ENCODE peak calls at places on chromosome 20, in eight cellular contexts. One of them, this sample, is unnamed.

GRCh38 chr20:22815584-22815983 is 219.5 kb upstream of the SSTR4 start:
- DNase-seq in stomach: no peak
- DNase-seq in SK-N-MC: no peak
- DNase-seq in GM23338: peak
- DNase-seq in transverse colon: no peak
- DNase-seq in spleen: no peak
- DNase-seq in suprapubic skin: no peak
- DNase-seq in breast epithelium: no peak
- DNase-seq in this sample: no peak

GRCh38 chr20:16573011-16573965 is at the start of gene KIF16B:
- DNase-seq in stomach: peak
- DNase-seq in SK-N-MC: no peak
- DNase-seq in GM23338: peak
- DNase-seq in transverse colon: peak
- DNase-seq in spleen: peak
- DNase-seq in suprapubic skin: peak
- DNase-seq in breast epithelium: peak
- DNase-seq in this sample: peak

GRCh38 chr20:16761305-16761829 is 13.2 kb downstream of the OTOR start:
- DNase-seq in stomach: peak
- DNase-seq in SK-N-MC: peak
- DNase-seq in GM23338: peak
- DNase-seq in transverse colon: peak
- DNase-seq in spleen: no peak
- DNase-seq in suprapubic skin: no peak
- DNase-seq in breast epithelium: peak
- DNase-seq in this sample: peak

GRCh38 chr20:8388707-8389106 is 256.6 kb downstream of the PLCB1 start:
- DNase-seq in stomach: no peak
- DNase-seq in SK-N-MC: no peak
- DNase-seq in GM23338: no peak
- DNase-seq in transverse colon: no peak
- DNase-seq in spleen: no peak
- DNase-seq in suprapubic skin: no peak
- DNase-seq in breast epithelium: no peak
- DNase-seq in this sample: no peak

GRCh38 chr20:2521369-2522305 is 12.9 kb upstream of the ZNF343 start:
- DNase-seq in stomach: peak
- DNase-seq in SK-N-MC: no peak
- DNase-seq in GM23338: peak
- DNase-seq in transverse colon: peak
- DNase-seq in spleen: no peak
- DNase-seq in suprapubic skin: peak
- DNase-seq in breast epithelium: no peak
- DNase-seq in this sample: no peak

GRCh38 chr20:1775117-1775516 is 117.5 kb upstream of the SIRPG start:
- DNase-seq in stomach: no peak
- DNase-seq in SK-N-MC: no peak
- DNase-seq in GM23338: no peak
- DNase-seq in transverse colon: no peak
- DNase-seq in spleen: no peak
- DNase-seq in suprapubic skin: no peak
- DNase-seq in breast epithelium: no peak
- DNase-seq in this sample: no peak

GRCh38 chr20:2330090-2330695 is 34.4 kb downstream of the TGM3 start:
- DNase-seq in stomach: peak
- DNase-seq in SK-N-MC: no peak
- DNase-seq in GM23338: no peak
- DNase-seq in transverse colon: peak
- DNase-seq in spleen: no peak
- DNase-seq in suprapubic skin: peak
- DNase-seq in breast epithelium: no peak
- DNase-seq in this sample: peak

GRCh38 chr20:23415958-23416583 is 5.2 kb downstream of the NAPB start:
- DNase-seq in stomach: no peak
- DNase-seq in SK-N-MC: no peak
- DNase-seq in GM23338: no peak
- DNase-seq in transverse colon: no peak
- DNase-seq in spleen: no peak
- DNase-seq in suprapubic skin: no peak
- DNase-seq in breast epithelium: no peak
- DNase-seq in this sample: no peak

GRCh38 chr20:38256966-38257365 is 3.6 kb downstream of the KIAA1755 start:
- DNase-seq in stomach: no peak
- DNase-seq in SK-N-MC: no peak
- DNase-seq in GM23338: no peak
- DNase-seq in transverse colon: no peak
- DNase-seq in spleen: no peak
- DNase-seq in suprapubic skin: peak
- DNase-seq in breast epithelium: no peak
- DNase-seq in this sample: no peak

GRCh38 chr20:53138454-53139291 is 166.5 kb downstream of the TSHZ2 start:
- DNase-seq in stomach: no peak
- DNase-seq in SK-N-MC: no peak
- DNase-seq in GM23338: no peak
- DNase-seq in transverse colon: no peak
- DNase-seq in spleen: no peak
- DNase-seq in suprapubic skin: no peak
- DNase-seq in breast epithelium: no peak
- DNase-seq in this sample: no peak

GRCh38 chr20:31922181-31922580 is 29.7 kb downstream of the PDRG1 start:
- DNase-seq in stomach: no peak
- DNase-seq in SK-N-MC: no peak
- DNase-seq in GM23338: no peak
- DNase-seq in transverse colon: no peak
- DNase-seq in spleen: no peak
- DNase-seq in suprapubic skin: no peak
- DNase-seq in breast epithelium: no peak
- DNase-seq in this sample: peak

GRCh38 chr20:25037288-25038102 is 20.4 kb downstream of the ACSS1 start:
- DNase-seq in stomach: no peak
- DNase-seq in SK-N-MC: no peak
- DNase-seq in GM23338: no peak
- DNase-seq in transverse colon: no peak
- DNase-seq in spleen: peak
- DNase-seq in suprapubic skin: no peak
- DNase-seq in breast epithelium: no peak
- DNase-seq in this sample: no peak

GRCh38 chr20:41004561-41005360 is 23.9 kb upstream of the TOP1 start:
- DNase-seq in stomach: peak
- DNase-seq in SK-N-MC: no peak
- DNase-seq in GM23338: no peak
- DNase-seq in transverse colon: no peak
- DNase-seq in spleen: no peak
- DNase-seq in suprapubic skin: no peak
- DNase-seq in breast epithelium: no peak
- DNase-seq in this sample: no peak

DNA sequence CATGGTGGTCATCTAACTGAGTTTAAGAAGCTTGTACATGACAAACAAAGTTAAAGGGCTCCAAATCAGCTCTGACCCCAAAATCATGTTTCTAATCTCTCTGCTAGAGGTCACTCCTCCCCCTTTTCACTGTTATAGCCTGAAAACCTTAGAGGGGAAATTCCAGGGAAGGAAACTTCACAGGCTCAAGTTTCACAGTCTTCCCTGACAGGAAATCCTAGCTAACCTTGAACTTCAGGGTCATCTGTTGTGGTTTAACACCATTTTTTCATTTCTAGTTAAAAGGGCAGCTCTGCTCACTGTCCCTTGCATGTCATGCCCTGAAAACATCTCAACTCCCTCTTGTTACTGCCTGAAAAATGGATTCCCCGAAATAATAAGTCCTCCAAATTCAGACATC is 104.4 kb upstream of the BMP2 start:
- DNase-seq in stomach: no peak
- DNase-seq in SK-N-MC: no peak
- DNase-seq in GM23338: peak
- DNase-seq in transverse colon: no peak
- DNase-seq in spleen: no peak
- DNase-seq in suprapubic skin: no peak
- DNase-seq in breast epithelium: no peak
- DNase-seq in this sample: no peak
- TF ChIP-seq POLR2AphosphoS5 in stomach: no peak
- TF ChIP-seq POLR2AphosphoS5 in SK-N-MC: no peak
- TF ChIP-seq POLR2AphosphoS5 in GM23338: no peak
- TF ChIP-seq POLR2AphosphoS5 in transverse colon: no peak
- TF ChIP-seq POLR2AphosphoS5 in spleen: no peak
- TF ChIP-seq POLR2AphosphoS5 in suprapubic skin: no peak
- TF ChIP-seq POLR2AphosphoS5 in breast epithelium: no peak
- TF ChIP-seq POLR2AphosphoS5 in this sample: no peak

DNA sequence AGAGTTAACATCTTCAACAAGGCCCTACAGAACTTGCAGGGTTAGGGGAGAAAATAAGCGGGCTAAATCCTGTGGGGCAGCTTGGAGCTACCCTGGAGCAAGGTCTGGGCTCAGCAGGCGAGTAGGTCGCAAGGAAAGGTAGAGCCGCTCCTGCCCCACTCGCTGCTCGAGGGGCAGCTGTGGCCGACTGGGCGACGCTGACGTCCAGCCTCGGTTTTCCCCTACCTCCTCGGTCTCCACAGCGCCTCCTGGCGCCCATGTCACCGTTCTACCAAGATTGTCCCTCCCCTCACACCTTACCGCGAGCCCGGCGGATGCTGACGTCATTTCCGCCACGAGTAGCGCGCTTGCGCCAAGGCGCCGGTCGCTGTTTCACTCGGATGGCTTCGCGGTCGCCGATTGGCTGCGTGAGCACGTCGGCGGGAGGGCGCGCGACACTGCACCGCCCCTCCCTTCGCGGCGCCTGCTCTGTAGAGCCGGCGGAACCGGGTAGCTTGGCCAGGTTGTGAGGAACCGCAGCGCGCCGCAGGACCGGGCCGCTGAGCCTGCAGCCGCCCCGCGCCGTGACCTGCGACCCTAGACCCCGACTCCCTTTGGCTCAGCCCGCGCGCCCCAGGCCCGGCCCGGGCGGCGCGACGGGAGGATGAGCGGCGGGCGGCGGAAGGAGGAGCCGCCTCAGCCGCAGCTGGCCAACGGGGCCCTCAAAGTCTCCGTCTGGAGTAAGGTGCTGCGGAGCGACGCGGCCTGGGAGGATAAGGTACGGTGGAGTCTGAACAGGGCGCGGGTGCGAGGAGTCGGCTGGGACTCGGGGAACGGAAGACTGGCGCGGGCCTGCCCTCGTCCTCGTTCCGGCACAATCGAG is at the start of gene RAB5IF:
- DNase-seq in stomach: peak
- DNase-seq in SK-N-MC: peak
- DNase-seq in GM23338: peak
- DNase-seq in transverse colon: peak
- DNase-seq in spleen: peak
- DNase-seq in suprapubic skin: peak
- DNase-seq in breast epithelium: peak
- DNase-seq in this sample: peak
- TF ChIP-seq POLR2AphosphoS5 in stomach: peak
- TF ChIP-seq POLR2AphosphoS5 in SK-N-MC: peak
- TF ChIP-seq POLR2AphosphoS5 in GM23338: peak
- TF ChIP-seq POLR2AphosphoS5 in transverse colon: peak
- TF ChIP-seq POLR2AphosphoS5 in spleen: peak
- TF ChIP-seq POLR2AphosphoS5 in suprapubic skin: peak
- TF ChIP-seq POLR2AphosphoS5 in breast epithelium: peak
- TF ChIP-seq POLR2AphosphoS5 in this sample: peak

DNA sequence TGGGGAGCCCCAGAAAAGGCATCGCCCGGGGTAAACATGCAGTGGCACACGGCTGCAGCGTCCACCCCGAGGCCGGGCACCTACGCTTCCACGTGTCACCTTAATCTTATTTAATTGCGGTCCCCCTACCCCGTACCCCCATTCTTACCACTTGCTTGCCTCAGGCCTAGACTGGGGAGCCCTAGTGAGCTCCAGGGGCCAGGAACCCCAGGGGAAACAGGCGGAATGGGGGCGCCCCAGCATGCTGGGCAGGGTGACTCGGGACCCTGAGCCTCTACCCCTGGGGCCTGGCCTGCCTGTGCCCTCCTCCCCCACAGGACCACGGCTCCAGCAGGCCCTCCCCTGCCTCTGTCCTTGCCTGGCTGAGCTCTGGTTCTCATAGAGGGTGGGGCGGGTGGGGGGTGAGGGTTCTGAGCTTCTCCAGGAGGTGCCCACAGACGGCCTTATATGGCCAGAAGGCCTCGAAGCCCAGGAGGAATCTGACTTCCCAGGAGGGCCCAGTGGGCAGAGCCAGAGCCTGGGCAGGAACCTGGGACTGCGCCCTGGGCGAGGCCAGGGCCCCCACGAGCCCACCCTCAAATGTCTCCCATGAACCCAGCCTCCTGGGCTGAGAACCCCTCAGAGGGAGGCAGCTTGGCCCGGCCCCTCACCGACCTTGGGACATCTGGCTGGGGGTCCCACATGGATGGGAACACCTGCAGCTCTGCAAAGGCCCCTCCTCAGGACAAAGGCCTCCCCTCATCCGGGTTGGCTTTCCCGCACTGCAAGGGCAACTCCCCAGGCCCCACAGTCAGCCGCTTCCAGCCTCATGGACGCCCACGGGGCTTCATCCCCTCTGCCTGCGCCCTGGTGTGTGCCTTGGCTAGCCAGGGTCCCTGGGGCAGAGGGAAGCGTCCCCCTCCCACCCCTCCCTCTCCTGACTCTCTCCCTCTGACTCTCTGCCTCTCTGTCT is 5.2 kb upstream of the LAMA5 start:
- DNase-seq in stomach: no peak
- DNase-seq in SK-N-MC: no peak
- DNase-seq in GM23338: no peak
- DNase-seq in transverse colon: no peak
- DNase-seq in spleen: no peak
- DNase-seq in suprapubic skin: no peak
- DNase-seq in breast epithelium: no peak
- DNase-seq in this sample: no peak
- TF ChIP-seq POLR2AphosphoS5 in stomach: no peak
- TF ChIP-seq POLR2AphosphoS5 in SK-N-MC: no peak
- TF ChIP-seq POLR2AphosphoS5 in GM23338: no peak
- TF ChIP-seq POLR2AphosphoS5 in transverse colon: no peak
- TF ChIP-seq POLR2AphosphoS5 in spleen: no peak
- TF ChIP-seq POLR2AphosphoS5 in suprapubic skin: no peak
- TF ChIP-seq POLR2AphosphoS5 in breast epithelium: no peak
- TF ChIP-seq POLR2AphosphoS5 in this sample: no peak

DNA sequence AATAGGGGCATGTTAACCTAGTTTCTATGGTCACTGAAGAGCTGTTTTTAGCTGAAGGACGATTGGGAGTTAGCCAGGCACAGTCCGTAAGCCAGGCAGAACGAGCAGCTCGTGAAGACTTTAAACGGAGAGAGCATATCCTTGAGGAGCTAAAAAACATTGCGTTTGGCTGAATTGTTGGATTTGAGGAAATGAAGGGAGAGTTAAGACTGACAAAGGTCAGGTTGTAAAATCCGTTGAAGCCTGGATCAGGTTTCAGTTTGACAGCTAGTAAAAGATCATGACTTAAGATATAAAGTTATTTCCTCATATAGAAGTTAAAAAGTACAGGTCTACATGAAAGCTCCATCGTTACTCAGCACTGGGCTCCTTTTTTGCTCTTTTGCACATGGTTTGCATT is 2.8 kb downstream of the DBNDD2 start:
- DNase-seq in stomach: no peak
- DNase-seq in SK-N-MC: no peak
- DNase-seq in GM23338: no peak
- DNase-seq in transverse colon: no peak
- DNase-seq in spleen: no peak
- DNase-seq in suprapubic skin: no peak
- DNase-seq in breast epithelium: no peak
- DNase-seq in this sample: no peak
- TF ChIP-seq POLR2AphosphoS5 in stomach: no peak
- TF ChIP-seq POLR2AphosphoS5 in SK-N-MC: no peak
- TF ChIP-seq POLR2AphosphoS5 in GM23338: no peak
- TF ChIP-seq POLR2AphosphoS5 in transverse colon: peak
- TF ChIP-seq POLR2AphosphoS5 in spleen: no peak
- TF ChIP-seq POLR2AphosphoS5 in suprapubic skin: no peak
- TF ChIP-seq POLR2AphosphoS5 in breast epithelium: no peak
- TF ChIP-seq POLR2AphosphoS5 in this sample: no peak